ENCODE peak calls at places on chromosomes 4 and X, in eight cellular contexts. One of them, this sample, is unnamed.

GRCh38 chrX:140815868-140816267 is 106.3 kb downstream of the LINC00632 start:
- DNase-seq in stimulated activated naive CD4-positive, alpha-beta T cell: no peak
- DNase-seq in activated CD4-positive, alpha-beta T cell treated with anti-CD3 and anti-CD28 coated beads, Interleukin-2, amount 50 U/mL, for 1 hour: no peak
- DNase-seq in MCF 10A: peak
- DNase-seq in HCEC 1CT: no peak
- DNase-seq in BJ: no peak
- DNase-seq in amygdala: no peak
- DNase-seq in cerebellum: no peak
- DNase-seq in this sample: peak

GRCh38 chr4:76235915-76236314 is 15.6 kb upstream of the FAM47E start:
- DNase-seq in stimulated activated naive CD4-positive, alpha-beta T cell: no peak
- DNase-seq in BJ: no peak
- DNase-seq in amygdala: no peak
- DNase-seq in cerebellum: no peak
- DNase-seq in MCF 10A: no peak
- DNase-seq in activated CD4-positive, alpha-beta T cell treated with anti-CD3 and anti-CD28 coated beads, Interleukin-2, amount 50 U/mL, for 1 hour: no peak
- DNase-seq in HCEC 1CT: no peak
- DNase-seq in this sample: no peak

GRCh38 chrX:123924181-123924580 is 37.3 kb upstream of the STAG2 start:
- DNase-seq in HCEC 1CT: no peak
- DNase-seq in MCF 10A: no peak
- DNase-seq in amygdala: no peak
- DNase-seq in cerebellum: no peak
- DNase-seq in stimulated activated naive CD4-positive, alpha-beta T cell: no peak
- DNase-seq in BJ: no peak
- DNase-seq in activated CD4-positive, alpha-beta T cell treated with anti-CD3 and anti-CD28 coated beads, Interleukin-2, amount 50 U/mL, for 1 hour: no peak
- DNase-seq in this sample: no peak

GRCh38 chr4:69787879-69788278 is 27.5 kb upstream of the SULT1B1 start:
- DNase-seq in MCF 10A: peak
- DNase-seq in stimulated activated naive CD4-positive, alpha-beta T cell: no peak
- DNase-seq in amygdala: no peak
- DNase-seq in HCEC 1CT: no peak
- DNase-seq in BJ: no peak
- DNase-seq in cerebellum: no peak
- DNase-seq in activated CD4-positive, alpha-beta T cell treated with anti-CD3 and anti-CD28 coated beads, Interleukin-2, amount 50 U/mL, for 1 hour: no peak
- DNase-seq in this sample: no peak

GRCh38 chr4:142408003-142408441 is 438.1 kb downstream of the INPP4B start:
- DNase-seq in cerebellum: no peak
- DNase-seq in MCF 10A: peak
- DNase-seq in stimulated activated naive CD4-positive, alpha-beta T cell: no peak
- DNase-seq in BJ: peak
- DNase-seq in activated CD4-positive, alpha-beta T cell treated with anti-CD3 and anti-CD28 coated beads, Interleukin-2, amount 50 U/mL, for 1 hour: no peak
- DNase-seq in HCEC 1CT: peak
- DNase-seq in amygdala: no peak
- DNase-seq in this sample: peak

GRCh38 chrX:68571292-68572256 is 72.7 kb downstream of the YIPF6 start:
- DNase-seq in MCF 10A: peak
- DNase-seq in amygdala: no peak
- DNase-seq in stimulated activated naive CD4-positive, alpha-beta T cell: no peak
- DNase-seq in BJ: peak
- DNase-seq in cerebellum: no peak
- DNase-seq in activated CD4-positive, alpha-beta T cell treated with anti-CD3 and anti-CD28 coated beads, Interleukin-2, amount 50 U/mL, for 1 hour: no peak
- DNase-seq in HCEC 1CT: peak
- DNase-seq in this sample: peak

GRCh38 chrX:94051926-94052325 is 377.9 kb downstream of the FAM133A start:
- DNase-seq in activated CD4-positive, alpha-beta T cell treated with anti-CD3 and anti-CD28 coated beads, Interleukin-2, amount 50 U/mL, for 1 hour: no peak
- DNase-seq in cerebellum: no peak
- DNase-seq in MCF 10A: no peak
- DNase-seq in stimulated activated naive CD4-positive, alpha-beta T cell: no peak
- DNase-seq in BJ: no peak
- DNase-seq in amygdala: no peak
- DNase-seq in HCEC 1CT: no peak
- DNase-seq in this sample: no peak

GRCh38 chrX:13473666-13474516 is 95.5 kb upstream of the EGFL6 start:
- DNase-seq in amygdala: no peak
- DNase-seq in cerebellum: no peak
- DNase-seq in stimulated activated naive CD4-positive, alpha-beta T cell: peak
- DNase-seq in activated CD4-positive, alpha-beta T cell treated with anti-CD3 and anti-CD28 coated beads, Interleukin-2, amount 50 U/mL, for 1 hour: peak
- DNase-seq in BJ: peak
- DNase-seq in MCF 10A: no peak
- DNase-seq in HCEC 1CT: no peak
- DNase-seq in this sample: peak

GRCh38 chr4:145484240-145484846 is 2.7 kb downstream of the SMAD1 start:
- DNase-seq in BJ: no peak
- DNase-seq in amygdala: no peak
- DNase-seq in stimulated activated naive CD4-positive, alpha-beta T cell: no peak
- DNase-seq in HCEC 1CT: no peak
- DNase-seq in MCF 10A: no peak
- DNase-seq in activated CD4-positive, alpha-beta T cell treated with anti-CD3 and anti-CD28 coated beads, Interleukin-2, amount 50 U/mL, for 1 hour: no peak
- DNase-seq in cerebellum: no peak
- DNase-seq in this sample: no peak

GRCh38 chr4:1380368-1381151 is 25.7 kb downstream of the NKX1-1 start:
- DNase-seq in BJ: no peak
- DNase-seq in amygdala: no peak
- DNase-seq in activated CD4-positive, alpha-beta T cell treated with anti-CD3 and anti-CD28 coated beads, Interleukin-2, amount 50 U/mL, for 1 hour: no peak
- DNase-seq in MCF 10A: no peak
- DNase-seq in HCEC 1CT: no peak
- DNase-seq in stimulated activated naive CD4-positive, alpha-beta T cell: no peak
- DNase-seq in cerebellum: no peak
- DNase-seq in this sample: no peak

GRCh38 chr4:126687655-126688358 is 945.0 kb upstream of the INTU start:
- DNase-seq in BJ: no peak
- DNase-seq in activated CD4-positive, alpha-beta T cell treated with anti-CD3 and anti-CD28 coated beads, Interleukin-2, amount 50 U/mL, for 1 hour: no peak
- DNase-seq in stimulated activated naive CD4-positive, alpha-beta T cell: no peak
- DNase-seq in cerebellum: no peak
- DNase-seq in MCF 10A: no peak
- DNase-seq in amygdala: no peak
- DNase-seq in HCEC 1CT: no peak
- DNase-seq in this sample: peak

GRCh38 chr4:113784497-113785254 is 23.1 kb upstream of the CAMK2D start:
- DNase-seq in activated CD4-positive, alpha-beta T cell treated with anti-CD3 and anti-CD28 coated beads, Interleukin-2, amount 50 U/mL, for 1 hour: no peak
- DNase-seq in HCEC 1CT: peak
- DNase-seq in cerebellum: no peak
- DNase-seq in BJ: peak
- DNase-seq in MCF 10A: peak
- DNase-seq in amygdala: no peak
- DNase-seq in stimulated activated naive CD4-positive, alpha-beta T cell: no peak
- DNase-seq in this sample: peak

This sample was measured in GM03348.